ENCODE peak calls at places on chromosomes 1 and 21, in nine cellular contexts. R is spleen, D is sigmoid colon, A is HCT116, N is left lung, Z is keratinocyte, M is psoas muscle, C is right atrium auricular region, G is mesendoderm. Y is an unnamed sample.

GRCh38 chr1:46204406-46204742 is 1.2 kb downstream of the LURAP1 start:
- DNase-seq in R (no peak), M (peak; percentile 25), Z (no peak), D (peak; percentile 68), C (no peak), A (no peak), N (no peak), G (no peak), Y (no peak)

GRCh38 chr1:178867670-178868069 is 3.2 kb downstream of the ANGPTL1 start:
- DNase-seq in M (no peak), C (no peak), R (no peak), D (no peak), A (no peak), N (no peak), G (no peak), Z (no peak), Y (no peak)

GRCh38 chr1:65423884-65424655 is 3.6 kb downstream of the LEPR start:
- DNase-seq in Z (peak; percentile 72), D (no peak), R (no peak), G (peak; percentile 62), A (peak; percentile 70), N (no peak), M (no peak), C (no peak), Y (no peak)

GRCh38 chr1:36279110-36279788 is 26.9 kb upstream of the SH3D21 start:
- DNase-seq in R (no peak), Z (no peak), N (no peak), D (no peak), G (no peak), A (no peak), M (no peak), C (no peak), Y (no peak)

GRCh38 chr21:31524140-31524539 is 135.4 kb upstream of the SOD1 start:
- DNase-seq in R (no peak), A (no peak), C (no peak), N (no peak), Z (no peak), G (peak; percentile 93), D (no peak), M (no peak), Y (no peak)

GRCh38 chr1:7221823-7222462 is 436.7 kb downstream of the CAMTA1 start:
- DNase-seq in A (no peak), R (peak; percentile 51), M (no peak), N (no peak), G (no peak), C (no peak), Z (no peak), D (no peak), Y (no peak)

GRCh38 chr1:236284291-236284711 is 2.5 kb upstream of the ERO1B start:
- DNase-seq in G (no peak), A (no peak), C (no peak), D (no peak), R (no peak), N (no peak), M (no peak), Z (no peak), Y (peak; percentile 40)

GRCh38 chr1:24898152-24898908 is 31.7 kb downstream of the RUNX3 start:
- DNase-seq in R (peak; percentile 87), C (no peak), G (peak; percentile 55), N (peak; percentile 47), Z (no peak), M (no peak), D (no peak), A (peak; percentile 10), Y (no peak)

GRCh38 chr21:33362044-33362555 is 37.3 kb downstream of the IFNAR1 start:
- DNase-seq in C (no peak), N (no peak), D (no peak), Z (no peak), M (no peak), G (peak; percentile 54), A (no peak), R (peak; percentile 82), Y (peak; percentile 86)

GRCh38 chr21:42677339-42678117 is 24.1 kb downstream of the PDE9A start:
- DNase-seq in D (no peak), C (no peak), N (no peak), R (peak; percentile 29), Z (no peak), G (no peak), M (peak; percentile 2), A (no peak), Y (no peak)

GRCh38 chr1:156676820-156677615 is at the start of gene NES:
- DNase-seq in C (peak; percentile 80), N (no peak), R (no peak), Z (no peak), G (peak; percentile 98), A (no peak), D (peak; percentile 89), M (peak; percentile 81), Y (no peak)

GRCh38 chr1:16450863-16451481 is 10.4 kb downstream of the NECAP2 start:
- DNase-seq in G (no peak), C (no peak), D (no peak), N (no peak), M (no peak), Z (no peak), A (no peak), R (no peak), Y (no peak)

GRCh38 chr1:199054706-199055105 is 415.9 kb downstream of the PTPRC start:
- DNase-seq in A (no peak), G (no peak), N (no peak), Z (no peak), R (no peak), D (no peak), M (no peak), C (no peak), Y (no peak)

GRCh38 chr21:16002872-16003466 is 273.2 kb downstream of the USP25 start:
- DNase-seq in Z (no peak), M (no peak), D (no peak), G (no peak), N (no peak), C (no peak), A (no peak), R (no peak), Y (no peak)

GRCh38 chr1:149967041-149967440 is 30.4 kb upstream of the MTMR11 start:
- DNase-seq in Z (no peak), D (no peak), G (peak; percentile 29), R (no peak), A (no peak), C (no peak), N (no peak), M (no peak), Y (no peak)
- H3K27ac ChIP-seq in Z (no peak overlapping the region), D (no peak overlapping the region), G (no peak overlapping the region), R (no peak overlapping the region), A (no peak overlapping the region), C (no peak overlapping the region), N (no peak overlapping the region), M (no peak overlapping the region), Y (no peak overlapping the region)

DNA sequence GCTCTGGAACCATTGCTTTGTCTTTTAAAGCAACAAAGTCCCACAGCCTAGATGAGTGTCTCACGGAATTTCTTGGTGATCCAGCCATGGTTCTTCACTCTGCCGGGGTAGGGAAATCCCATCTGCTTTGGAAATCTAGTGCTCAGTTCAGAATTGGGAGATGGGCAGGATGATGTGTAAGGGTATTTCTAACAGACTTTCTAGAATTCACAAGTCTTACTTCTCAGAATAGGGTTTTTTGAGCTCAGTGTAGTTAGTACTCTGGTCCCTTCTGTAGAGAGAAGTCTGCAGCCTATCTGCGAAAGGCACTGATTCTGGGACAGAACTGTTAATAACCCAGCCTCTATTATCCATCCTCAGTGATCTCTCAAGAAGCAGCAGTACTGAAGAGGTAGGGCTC is 25.3 kb downstream of the GABPA start:
- DNase-seq in R (no peak), N (no peak), C (no peak), M (no peak), D (no peak), G (no peak), Z (no peak), A (no peak), Y (no peak)
- H3K36me3 ChIP-seq in R (peaks cover 46% of the 10 kb centered on the region), N (no peaks in the 10 kb centered on the region), C (peaks cover 55% of the 10 kb centered on the region), M (peaks cover 4% of the 10 kb centered on the region), D (peaks cover 72% of the 10 kb centered on the region), G (no peaks in the 10 kb centered on the region), Z (peaks cover 2% of the 10 kb centered on the region), A (peaks cover 10% of the 10 kb centered on the region), Y (peaks cover 16% of the 10 kb centered on the region)

GRCh38 chr1:23116216-23116836 is 52.3 kb downstream of the LUZP1 start:
- DNase-seq in C (no peak), D (no peak), A (no peak), M (no peak), N (no peak), R (no peak), G (no peak), Z (no peak), Y (no peak)

GRCh38 chr1:23114424-23115079 is 54.1 kb downstream of the LUZP1 start:
- DNase-seq in N (no peak), Z (no peak), M (no peak), G (no peak), A (no peak), C (no peak), R (no peak), D (no peak), Y (no peak)

GRCh38 chr1:23118407-23118806 is 50.2 kb downstream of the LUZP1 start:
- DNase-seq in C (no peak), N (no peak), Z (no peak), R (no peak), A (no peak), G (no peak), D (no peak), M (no peak), Y (no peak)

GRCh38 chr1:23118957-23119792 is 49.5 kb downstream of the LUZP1 start:
- DNase-seq in M (no peak), R (no peak), A (no peak), N (no peak), G (no peak), C (no peak), Z (no peak), D (no peak), Y (peak; percentile 29)

GRCh38 chr1:23116921-23117699 is 51.5 kb downstream of the LUZP1 start:
- DNase-seq in A (no peak), G (no peak), D (no peak), C (no peak), Z (no peak), M (no peak), R (no peak), N (no peak), Y (no peak)
- H3K4me1 ChIP-seq in A (peaks cover 3% of the 10 kb centered on the region), G (no peaks in the 10 kb centered on the region), D (peaks cover 45% of the 10 kb centered on the region), C (peaks cover 49% of the 10 kb centered on the region), Z (peaks cover 48% of the 10 kb centered on the region), M (peaks cover 3% of the 10 kb centered on the region), R (peaks cover 98% of the 10 kb centered on the region), N (peaks cover 20% of the 10 kb centered on the region), Y (peaks cover 32% of the 10 kb centered on the region)

DNA sequence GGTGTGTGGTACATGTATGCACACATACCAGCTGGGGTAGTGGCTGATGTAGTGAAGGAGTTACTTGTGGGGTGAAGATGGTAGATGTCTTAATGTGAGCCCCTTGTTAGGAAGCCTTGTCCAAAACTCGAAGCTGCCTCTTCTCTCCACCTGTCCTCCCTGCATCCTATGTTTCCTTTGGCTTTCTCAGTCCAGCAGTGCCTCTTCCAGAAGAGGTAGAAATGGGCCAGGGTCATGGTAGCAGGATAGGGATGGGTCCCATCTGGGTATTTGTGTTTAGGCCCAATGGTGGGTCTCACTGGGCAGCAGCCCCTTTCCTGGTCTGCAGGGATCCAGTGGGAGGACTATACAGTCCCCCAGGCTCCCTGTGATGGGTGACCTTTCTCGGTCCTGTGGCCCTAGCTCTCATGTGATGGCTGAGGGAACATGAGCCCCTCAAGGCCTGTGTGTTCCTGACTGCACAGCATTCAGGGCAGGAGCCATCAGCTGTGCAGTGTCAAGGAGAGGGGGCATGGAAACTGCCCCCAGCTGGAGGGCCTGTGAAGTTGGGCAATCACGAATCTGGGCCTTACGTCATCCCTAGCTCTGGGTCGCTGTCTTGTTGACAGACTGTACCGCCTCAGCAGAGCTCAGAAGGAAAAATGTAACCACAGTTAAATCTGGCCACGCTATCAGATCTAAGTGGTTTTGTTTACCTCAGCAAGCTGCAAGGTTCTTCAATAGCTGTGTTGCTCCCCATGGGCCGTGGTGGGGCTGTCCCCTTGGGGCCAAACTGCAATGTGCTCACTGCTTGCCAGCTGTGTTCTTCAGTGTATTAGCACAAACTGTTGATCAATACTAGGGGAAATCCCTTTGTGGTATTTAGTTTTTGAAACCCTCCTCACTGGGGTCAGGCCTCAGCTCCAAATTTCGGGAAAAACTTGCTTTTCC is 82.7 kb downstream of the NOS1AP start:
- DNase-seq in N (no peak), M (no peak), A (no peak), G (no peak), D (no peak), C (no peak), R (peak; percentile 76), Z (no peak), Y (no peak)
- H3K27ac ChIP-seq in N (no peak overlapping the region), M (no peak overlapping the region), A (no peak overlapping the region), G (no peak overlapping the region), D (no peak overlapping the region), C (no peak overlapping the region), R (no peak overlapping the region), Z (no peak overlapping the region), Y (no peak overlapping the region)